ENCODE peak calls at places on chromosome 14, in seven cellular contexts. One of them, this sample, is unnamed.
A peak's percentile ranks its signal among the peaks of the same experiment; 100 is the strongest.

GRCh38 chr14:34554540-34555250 is 15.2 kb upstream of the EAPP start:
- DNase-seq in vagina: no peak
- DNase-seq in naive thymus-derived CD4-positive, alpha-beta T cell: no peak
- DNase-seq in tibial artery: peak; percentile 11
- DNase-seq in psoas muscle: no peak
- DNase-seq in CD4-positive, CD25-positive, alpha-beta regulatory T cell: no peak
- DNase-seq in CD8-positive, alpha-beta T cell: no peak
- DNase-seq in this sample: no peak

GRCh38 chr14:24984846-24985589 is 64.9 kb downstream of the STXBP6 start:
- DNase-seq in vagina: no peak
- DNase-seq in naive thymus-derived CD4-positive, alpha-beta T cell: no peak
- DNase-seq in tibial artery: no peak
- DNase-seq in psoas muscle: no peak
- DNase-seq in CD4-positive, CD25-positive, alpha-beta regulatory T cell: no peak
- DNase-seq in CD8-positive, alpha-beta T cell: no peak
- DNase-seq in this sample: no peak

GRCh38 chr14:24113801-24114535 is 609 bp upstream of the DCAF11 start:
- DNase-seq in vagina: no peak
- DNase-seq in naive thymus-derived CD4-positive, alpha-beta T cell: peak; percentile 83
- DNase-seq in tibial artery: peak; percentile 87
- DNase-seq in psoas muscle: peak; percentile 93
- DNase-seq in CD4-positive, CD25-positive, alpha-beta regulatory T cell: peak; percentile 92
- DNase-seq in CD8-positive, alpha-beta T cell: peak; percentile 64
- DNase-seq in this sample: peak; percentile 94

GRCh38 chr14:103705524-103706284 is 9.5 kb downstream of the XRCC3 start:
- DNase-seq in vagina: no peak
- DNase-seq in naive thymus-derived CD4-positive, alpha-beta T cell: no peak
- DNase-seq in tibial artery: no peak
- DNase-seq in psoas muscle: no peak
- DNase-seq in CD4-positive, CD25-positive, alpha-beta regulatory T cell: no peak
- DNase-seq in CD8-positive, alpha-beta T cell: no peak
- DNase-seq in this sample: peak; percentile 68

GRCh38 chr14:101082436-101083384 is 179.2 kb upstream of the RTL1 start:
- DNase-seq in vagina: no peak
- DNase-seq in naive thymus-derived CD4-positive, alpha-beta T cell: no peak
- DNase-seq in tibial artery: peak; percentile 10
- DNase-seq in psoas muscle: no peak
- DNase-seq in CD4-positive, CD25-positive, alpha-beta regulatory T cell: no peak
- DNase-seq in CD8-positive, alpha-beta T cell: no peak
- DNase-seq in this sample: no peak

GRCh38 chr14:61663312-61663974 is 31.9 kb upstream of the HIF1A start:
- DNase-seq in vagina: no peak
- DNase-seq in naive thymus-derived CD4-positive, alpha-beta T cell: no peak
- DNase-seq in tibial artery: no peak
- DNase-seq in psoas muscle: no peak
- DNase-seq in CD4-positive, CD25-positive, alpha-beta regulatory T cell: peak; percentile 24
- DNase-seq in CD8-positive, alpha-beta T cell: no peak
- DNase-seq in this sample: no peak

GRCh38 chr14:33186656-33187055 is 248.0 kb downstream of the NPAS3 start:
- DNase-seq in vagina: no peak
- DNase-seq in naive thymus-derived CD4-positive, alpha-beta T cell: no peak
- DNase-seq in tibial artery: no peak
- DNase-seq in psoas muscle: no peak
- DNase-seq in CD4-positive, CD25-positive, alpha-beta regulatory T cell: no peak
- DNase-seq in CD8-positive, alpha-beta T cell: no peak
- DNase-seq in this sample: no peak

GRCh38 chr14:93543766-93544165 is 113.0 kb downstream of the UNC79 start:
- DNase-seq in vagina: no peak
- DNase-seq in naive thymus-derived CD4-positive, alpha-beta T cell: no peak
- DNase-seq in tibial artery: no peak
- DNase-seq in psoas muscle: no peak
- DNase-seq in CD4-positive, CD25-positive, alpha-beta regulatory T cell: peak; percentile 1
- DNase-seq in CD8-positive, alpha-beta T cell: no peak
- DNase-seq in this sample: no peak

GRCh38 chr14:105171004-105171673 is 2.6 kb upstream of the JAG2 start:
- DNase-seq in vagina: no peak
- DNase-seq in naive thymus-derived CD4-positive, alpha-beta T cell: no peak
- DNase-seq in tibial artery: no peak
- DNase-seq in psoas muscle: peak; percentile 85
- DNase-seq in CD4-positive, CD25-positive, alpha-beta regulatory T cell: no peak
- DNase-seq in CD8-positive, alpha-beta T cell: no peak
- DNase-seq in this sample: no peak

GRCh38 chr14:65588426-65589140 is 176.1 kb downstream of the FUT8 start:
- DNase-seq in vagina: no peak
- DNase-seq in naive thymus-derived CD4-positive, alpha-beta T cell: no peak
- DNase-seq in tibial artery: no peak
- DNase-seq in psoas muscle: no peak
- DNase-seq in CD4-positive, CD25-positive, alpha-beta regulatory T cell: no peak
- DNase-seq in CD8-positive, alpha-beta T cell: no peak
- DNase-seq in this sample: no peak

GRCh38 chr14:54572316-54572715 is 5.4 kb downstream of the SAMD4A start:
- DNase-seq in vagina: no peak
- DNase-seq in naive thymus-derived CD4-positive, alpha-beta T cell: no peak
- DNase-seq in tibial artery: no peak
- DNase-seq in psoas muscle: no peak
- DNase-seq in CD4-positive, CD25-positive, alpha-beta regulatory T cell: peak; percentile 57
- DNase-seq in CD8-positive, alpha-beta T cell: no peak
- DNase-seq in this sample: no peak

GRCh38 chr14:64213079-64213478 is 81.1 kb downstream of the ESR2 start:
- DNase-seq in vagina: no peak
- DNase-seq in naive thymus-derived CD4-positive, alpha-beta T cell: no peak
- DNase-seq in tibial artery: no peak
- DNase-seq in psoas muscle: no peak
- DNase-seq in CD4-positive, CD25-positive, alpha-beta regulatory T cell: no peak
- DNase-seq in CD8-positive, alpha-beta T cell: no peak
- DNase-seq in this sample: peak; percentile 60

GRCh38 chr14:87916103-87916885 is 76.7 kb downstream of the GALC start:
- DNase-seq in vagina: no peak
- DNase-seq in naive thymus-derived CD4-positive, alpha-beta T cell: no peak
- DNase-seq in tibial artery: no peak
- DNase-seq in psoas muscle: peak; percentile 46
- DNase-seq in CD4-positive, CD25-positive, alpha-beta regulatory T cell: no peak
- DNase-seq in CD8-positive, alpha-beta T cell: no peak
- DNase-seq in this sample: no peak

GRCh38 chr14:81382517-81383225 is 17.5 kb downstream of the STON2 start:
- DNase-seq in vagina: no peak
- DNase-seq in naive thymus-derived CD4-positive, alpha-beta T cell: no peak
- DNase-seq in tibial artery: no peak
- DNase-seq in psoas muscle: no peak
- DNase-seq in CD4-positive, CD25-positive, alpha-beta regulatory T cell: no peak
- DNase-seq in CD8-positive, alpha-beta T cell: no peak
- DNase-seq in this sample: no peak

GRCh38 chr14:61365667-61366194 is 44.4 kb downstream of the PRKCH start:
- DNase-seq in vagina: no peak
- DNase-seq in naive thymus-derived CD4-positive, alpha-beta T cell: no peak
- DNase-seq in tibial artery: no peak
- DNase-seq in psoas muscle: no peak
- DNase-seq in CD4-positive, CD25-positive, alpha-beta regulatory T cell: no peak
- DNase-seq in CD8-positive, alpha-beta T cell: no peak
- DNase-seq in this sample: no peak

GRCh38 chr14:21520718-21521117 is 5.4 kb downstream of the SALL2 start:
- DNase-seq in vagina: no peak
- DNase-seq in naive thymus-derived CD4-positive, alpha-beta T cell: no peak
- DNase-seq in tibial artery: no peak
- DNase-seq in psoas muscle: no peak
- DNase-seq in CD4-positive, CD25-positive, alpha-beta regulatory T cell: no peak
- DNase-seq in CD8-positive, alpha-beta T cell: no peak
- DNase-seq in this sample: no peak

GRCh38 chr14:34147461-34147860 is 196.6 kb upstream of the EGLN3 start:
- DNase-seq in vagina: no peak
- DNase-seq in naive thymus-derived CD4-positive, alpha-beta T cell: no peak
- DNase-seq in tibial artery: no peak
- DNase-seq in psoas muscle: no peak
- DNase-seq in CD4-positive, CD25-positive, alpha-beta regulatory T cell: no peak
- DNase-seq in CD8-positive, alpha-beta T cell: no peak
- DNase-seq in this sample: no peak

GRCh38 chr14:74843653-74844052 is 32.3 kb downstream of the PROX2 start:
- DNase-seq in vagina: no peak
- DNase-seq in naive thymus-derived CD4-positive, alpha-beta T cell: no peak
- DNase-seq in tibial artery: no peak
- DNase-seq in psoas muscle: no peak
- DNase-seq in CD4-positive, CD25-positive, alpha-beta regulatory T cell: no peak
- DNase-seq in CD8-positive, alpha-beta T cell: no peak
- DNase-seq in this sample: no peak

GRCh38 chr14:91155626-91156089 is 41.8 kb downstream of the DGLUCY start:
- DNase-seq in vagina: no peak
- DNase-seq in naive thymus-derived CD4-positive, alpha-beta T cell: no peak
- DNase-seq in tibial artery: no peak
- DNase-seq in psoas muscle: no peak
- DNase-seq in CD4-positive, CD25-positive, alpha-beta regulatory T cell: no peak
- DNase-seq in CD8-positive, alpha-beta T cell: no peak
- DNase-seq in this sample: no peak

GRCh38 chr14:91159906-91160305 is 46.0 kb downstream of the DGLUCY start:
- DNase-seq in vagina: no peak
- DNase-seq in naive thymus-derived CD4-positive, alpha-beta T cell: no peak
- DNase-seq in tibial artery: no peak
- DNase-seq in psoas muscle: no peak
- DNase-seq in CD4-positive, CD25-positive, alpha-beta regulatory T cell: no peak
- DNase-seq in CD8-positive, alpha-beta T cell: no peak
- DNase-seq in this sample: no peak

GRCh38 chr14:91154851-91155625 is 41.2 kb downstream of the DGLUCY start:
- DNase-seq in vagina: no peak
- DNase-seq in naive thymus-derived CD4-positive, alpha-beta T cell: no peak
- DNase-seq in tibial artery: no peak
- DNase-seq in psoas muscle: peak; percentile 68
- DNase-seq in CD4-positive, CD25-positive, alpha-beta regulatory T cell: no peak
- DNase-seq in CD8-positive, alpha-beta T cell: no peak
- DNase-seq in this sample: no peak

GRCh38 chr14:91159182-91159581 is 45.3 kb downstream of the DGLUCY start:
- DNase-seq in vagina: no peak
- DNase-seq in naive thymus-derived CD4-positive, alpha-beta T cell: no peak
- DNase-seq in tibial artery: no peak
- DNase-seq in psoas muscle: no peak
- DNase-seq in CD4-positive, CD25-positive, alpha-beta regulatory T cell: no peak
- DNase-seq in CD8-positive, alpha-beta T cell: no peak
- DNase-seq in this sample: no peak

GRCh38 chr14:91158091-91158790 is 44.4 kb downstream of the DGLUCY start:
- DNase-seq in vagina: no peak
- DNase-seq in naive thymus-derived CD4-positive, alpha-beta T cell: no peak
- DNase-seq in tibial artery: no peak
- DNase-seq in psoas muscle: peak; percentile 92
- DNase-seq in CD4-positive, CD25-positive, alpha-beta regulatory T cell: no peak
- DNase-seq in CD8-positive, alpha-beta T cell: no peak
- DNase-seq in this sample: no peak
- H3K27ac ChIP-seq in vagina: peak overlapping the region; percentile 39
- H3K27ac ChIP-seq in naive thymus-derived CD4-positive, alpha-beta T cell: no peak overlapping the region
- H3K27ac ChIP-seq in tibial artery: no peak overlapping the region
- H3K27ac ChIP-seq in psoas muscle: peak overlapping the region; percentile 89
- H3K27ac ChIP-seq in CD4-positive, CD25-positive, alpha-beta regulatory T cell: no peak overlapping the region
- H3K27ac ChIP-seq in CD8-positive, alpha-beta T cell: no peak overlapping the region
- H3K27ac ChIP-seq in this sample: peak overlapping the region; percentile 50

GRCh38 chr14:36662543-36663403 is 1.1 kb downstream of the PAX9 start:
- DNase-seq in vagina: no peak
- DNase-seq in naive thymus-derived CD4-positive, alpha-beta T cell: no peak
- DNase-seq in tibial artery: no peak
- DNase-seq in psoas muscle: peak; percentile 71
- DNase-seq in CD4-positive, CD25-positive, alpha-beta regulatory T cell: no peak
- DNase-seq in CD8-positive, alpha-beta T cell: no peak
- DNase-seq in this sample: peak; percentile 77

GRCh38 chr14:36662258-36662542 is 540 bp downstream of the PAX9 start:
- DNase-seq in vagina: no peak
- DNase-seq in naive thymus-derived CD4-positive, alpha-beta T cell: no peak
- DNase-seq in tibial artery: no peak
- DNase-seq in psoas muscle: no peak
- DNase-seq in CD4-positive, CD25-positive, alpha-beta regulatory T cell: no peak
- DNase-seq in CD8-positive, alpha-beta T cell: no peak
- DNase-seq in this sample: no peak

GRCh38 chr14:36659822-36660735 is 1.6 kb upstream of the PAX9 start:
- DNase-seq in vagina: no peak
- DNase-seq in naive thymus-derived CD4-positive, alpha-beta T cell: no peak
- DNase-seq in tibial artery: no peak
- DNase-seq in psoas muscle: peak; percentile 45
- DNase-seq in CD4-positive, CD25-positive, alpha-beta regulatory T cell: no peak
- DNase-seq in CD8-positive, alpha-beta T cell: no peak
- DNase-seq in this sample: no peak

GRCh38 chr14:36660736-36661505 is 739 bp upstream of the PAX9 start:
- DNase-seq in vagina: no peak
- DNase-seq in naive thymus-derived CD4-positive, alpha-beta T cell: no peak
- DNase-seq in tibial artery: no peak
- DNase-seq in psoas muscle: peak; percentile 55
- DNase-seq in CD4-positive, CD25-positive, alpha-beta regulatory T cell: no peak
- DNase-seq in CD8-positive, alpha-beta T cell: no peak
- DNase-seq in this sample: peak; percentile 71

GRCh38 chr14:36661506-36662257 is at the start of gene PAX9:
- DNase-seq in vagina: no peak
- DNase-seq in naive thymus-derived CD4-positive, alpha-beta T cell: no peak
- DNase-seq in tibial artery: peak; percentile 77
- DNase-seq in psoas muscle: peak; percentile 93
- DNase-seq in CD4-positive, CD25-positive, alpha-beta regulatory T cell: peak; percentile 62
- DNase-seq in CD8-positive, alpha-beta T cell: no peak
- DNase-seq in this sample: peak; percentile 79
- H3K4me3 ChIP-seq in vagina: peak within 1 kb of the TSS; percentile 38
- H3K4me3 ChIP-seq in naive thymus-derived CD4-positive, alpha-beta T cell: no peak within 1 kb of the TSS
- H3K4me3 ChIP-seq in tibial artery: peak within 1 kb of the TSS; percentile 57
- H3K4me3 ChIP-seq in psoas muscle: peak within 1 kb of the TSS; percentile 60
- H3K4me3 ChIP-seq in CD4-positive, CD25-positive, alpha-beta regulatory T cell: no peak within 1 kb of the TSS
- H3K4me3 ChIP-seq in CD8-positive, alpha-beta T cell: peak within 1 kb of the TSS; percentile 11
- H3K4me3 ChIP-seq in this sample: peak within 1 kb of the TSS; percentile 9

DNA sequence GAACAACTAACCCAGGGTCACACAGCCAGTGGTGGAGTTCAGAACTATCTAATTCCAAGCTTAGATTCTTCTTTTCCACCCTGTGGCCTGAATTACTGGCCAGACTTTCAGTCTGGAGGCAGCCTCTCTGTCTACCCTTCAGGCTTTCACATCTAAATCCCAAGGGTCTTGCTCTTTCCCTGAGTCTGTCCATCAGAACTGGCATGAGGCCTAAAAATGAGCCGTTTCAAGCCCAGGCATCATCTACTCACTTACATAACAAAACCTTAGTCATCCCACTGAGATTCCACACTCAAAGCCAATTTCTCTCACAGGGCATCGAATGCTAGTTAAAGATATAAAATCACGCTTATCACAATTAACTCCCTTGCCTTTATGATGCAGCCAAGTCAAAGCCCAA is 1.3 kb upstream of the PTGDR start:
- DNase-seq in vagina: no peak
- DNase-seq in naive thymus-derived CD4-positive, alpha-beta T cell: no peak
- DNase-seq in tibial artery: peak; percentile 75
- DNase-seq in psoas muscle: peak; percentile 50
- DNase-seq in CD4-positive, CD25-positive, alpha-beta regulatory T cell: no peak
- DNase-seq in CD8-positive, alpha-beta T cell: no peak
- DNase-seq in this sample: no peak
- H3K27ac ChIP-seq in vagina: no peak overlapping the region
- H3K27ac ChIP-seq in naive thymus-derived CD4-positive, alpha-beta T cell: no peak overlapping the region
- H3K27ac ChIP-seq in tibial artery: no peak overlapping the region
- H3K27ac ChIP-seq in psoas muscle: no peak overlapping the region
- H3K27ac ChIP-seq in CD4-positive, CD25-positive, alpha-beta regulatory T cell: no peak overlapping the region
- H3K27ac ChIP-seq in CD8-positive, alpha-beta T cell: no peak overlapping the region
- H3K27ac ChIP-seq in this sample: no peak overlapping the region

DNA sequence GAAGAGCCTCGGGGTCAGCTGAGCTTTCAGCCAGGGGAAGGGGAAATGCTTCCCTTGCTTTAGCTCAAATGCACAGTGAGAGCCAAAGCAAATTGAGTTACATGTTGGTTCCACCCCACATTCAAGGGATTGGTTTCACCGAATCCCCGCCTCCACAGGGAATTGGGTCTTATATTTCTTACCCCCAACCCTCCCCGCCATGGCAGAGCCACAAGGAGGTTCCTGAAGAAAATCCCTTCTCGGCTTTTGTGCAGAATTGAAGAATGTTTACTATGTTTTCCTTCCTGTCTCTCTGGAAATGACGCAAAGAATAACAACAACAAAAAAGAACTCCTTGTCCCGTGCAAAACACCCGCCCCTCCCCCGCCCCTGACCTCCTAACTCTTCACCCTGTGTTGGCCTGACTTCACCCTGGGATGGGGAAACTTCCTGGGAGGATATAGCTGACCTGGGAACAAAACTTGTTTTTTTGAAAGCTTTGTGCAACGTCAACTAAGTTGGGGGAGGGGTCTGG is 21.9 kb upstream of the CIPC start:
- DNase-seq in vagina: no peak
- DNase-seq in naive thymus-derived CD4-positive, alpha-beta T cell: no peak
- DNase-seq in tibial artery: peak; percentile 88
- DNase-seq in psoas muscle: peak; percentile 91
- DNase-seq in CD4-positive, CD25-positive, alpha-beta regulatory T cell: no peak
- DNase-seq in CD8-positive, alpha-beta T cell: no peak
- DNase-seq in this sample: no peak
- H3K4me3 ChIP-seq in vagina: peak overlapping the region; percentile 38
- H3K4me3 ChIP-seq in naive thymus-derived CD4-positive, alpha-beta T cell: no peak overlapping the region
- H3K4me3 ChIP-seq in tibial artery: peak overlapping the region; percentile 1
- H3K4me3 ChIP-seq in psoas muscle: peak overlapping the region; percentile 31
- H3K4me3 ChIP-seq in CD4-positive, CD25-positive, alpha-beta regulatory T cell: no peak overlapping the region
- H3K4me3 ChIP-seq in CD8-positive, alpha-beta T cell: no peak overlapping the region
- H3K4me3 ChIP-seq in this sample: peak overlapping the region; percentile 29

This sample was measured in left lung.